ENCODE peak calls at places on chromosome 2, in eight cellular contexts. C is ACHN; H is SW 1271; D is GM13976; R is CD8-positive, alpha-beta memory T cell; N is mammary epithelial cell; F is A549; L is NCI-H510A treated with DMSO at 0.1 percent for 48 hours. P is an unnamed sample.

GRCh38 chr2:217806480-217806760 is 196.4 kb downstream of the TNS1 start:
- DNase-seq in H (no peak), F (no peak), N (no peak), L (no peak), R (no peak), D (no peak), C (no peak), P (no peak)

GRCh38 chr2:1685957-1686783 is 58.1 kb downstream of the PXDN start:
- DNase-seq in C (peak), R (no peak), L (no peak), H (peak), D (no peak), N (no peak), F (peak), P (no peak)

GRCh38 chr2:157696036-157696435 is 67.4 kb upstream of the ACVR1C start:
- DNase-seq in L (no peak), H (no peak), C (no peak), R (no peak), F (no peak), N (peak), D (no peak), P (no peak)

GRCh38 chr2:85394256-85394655 is 15.9 kb downstream of the CAPG start:
- DNase-seq in R (no peak), N (no peak), H (no peak), F (no peak), C (no peak), D (no peak), L (peak), P (peak)

GRCh38 chr2:135948642-135949355 is 36.6 kb downstream of the DARS1 start:
- DNase-seq in L (no peak), F (peak), C (peak), D (peak), H (peak), N (peak), R (no peak), P (no peak)

GRCh38 chr2:714005-714741 is 37.0 kb upstream of the TMEM18 start:
- DNase-seq in L (peak), F (peak), C (peak), N (peak), D (peak), R (no peak), H (peak), P (peak)

GRCh38 chr2:73268368-73268830 is 15.9 kb downstream of the FBXO41 start:
- DNase-seq in L (peak), F (no peak), R (no peak), D (peak), H (no peak), N (no peak), C (no peak), P (no peak)

GRCh38 chr2:208186465-208186864 is 3.4 kb downstream of the C2orf80 start:
- DNase-seq in N (no peak), R (no peak), L (no peak), F (no peak), C (no peak), H (no peak), D (no peak), P (no peak)

GRCh38 chr2:46073540-46074018 is 223.6 kb upstream of the EPAS1 start:
- DNase-seq in D (no peak), C (peak), R (no peak), L (no peak), H (peak), N (peak), F (peak), P (no peak)

GRCh38 chr2:242032780-242033656 is 163.5 kb downstream of the RTP5 start:
- DNase-seq in F (no peak), C (no peak), D (no peak), N (no peak), L (no peak), R (no peak), H (no peak), P (no peak)

GRCh38 chr2:144084114-144084661 is 435.7 kb downstream of the ZEB2 start:
- DNase-seq in L (no peak), N (peak), H (peak), R (no peak), D (no peak), F (peak), C (peak), P (no peak)

GRCh38 chr2:99389371-99389770 is 52.2 kb downstream of the EIF5B start:
- DNase-seq in D (no peak), F (no peak), N (no peak), R (no peak), H (no peak), L (no peak), C (no peak), P (no peak)

GRCh38 chr2:98897746-98898145 is 38.3 kb downstream of the CRACDL start:
- DNase-seq in C (no peak), N (no peak), L (no peak), D (no peak), F (no peak), H (no peak), R (no peak), P (no peak)

GRCh38 chr2:210546424-210547223 is 9.8 kb upstream of the CPS1 start:
- DNase-seq in D (no peak), H (no peak), N (no peak), L (no peak), C (no peak), R (no peak), F (no peak), P (no peak)

GRCh38 chr2:40394030-40394429 is 57.9 kb downstream of the SLC8A1 start:
- DNase-seq in R (no peak), F (no peak), C (no peak), L (no peak), N (no peak), D (no peak), H (no peak), P (no peak)

GRCh38 chr2:234273887-234274584 is 222.8 kb downstream of the ARL4C start:
- DNase-seq in R (no peak), H (no peak), N (no peak), C (no peak), D (no peak), L (no peak), F (no peak), P (no peak)

GRCh38 chr2:54981409-54981808 is 68.8 kb downstream of the RTN4 start:
- DNase-seq in L (no peak), N (no peak), C (no peak), F (no peak), R (no peak), H (no peak), D (no peak), P (no peak)

GRCh38 chr2:27842894-27843293 is 47.3 kb downstream of the RBKS start:
- DNase-seq in F (no peak), L (no peak), H (no peak), C (no peak), R (no peak), D (no peak), N (no peak), P (no peak)

GRCh38 chr2:224894356-224894755 is 147.9 kb downstream of the DOCK10 start:
- DNase-seq in L (no peak), H (no peak), C (no peak), D (peak), R (no peak), F (no peak), N (no peak), P (no peak)

GRCh38 chr2:240959941-240960308 is 38.5 kb upstream of the SNED1 start:
- DNase-seq in C (no peak), N (no peak), F (no peak), L (no peak), R (no peak), H (no peak), D (no peak), P (no peak)

GRCh38 chr2:23280401-23280800 is 104.6 kb upstream of the KLHL29 start:
- DNase-seq in L (no peak), C (no peak), R (no peak), D (no peak), F (no peak), N (peak), H (peak), P (no peak)

GRCh38 chr2:236617221-236617737 is 47.7 kb downstream of the ACKR3 start:
- DNase-seq in N (no peak), D (no peak), F (no peak), C (no peak), R (no peak), L (no peak), H (no peak), P (no peak)

GRCh38 chr2:176493221-176493825 is 224.1 kb downstream of the MTX2 start:
- DNase-seq in R (no peak), L (no peak), H (no peak), C (no peak), F (no peak), N (no peak), D (no peak), P (peak)

GRCh38 chr2:172813314-172813888 is 77.8 kb downstream of the RAPGEF4 start:
- DNase-seq in L (peak), N (no peak), R (no peak), D (no peak), H (peak), C (peak), F (no peak), P (peak)

P was measured in NCI-H1417.